ENCODE peak calls at places on chromosomes 11 and 22, in ten cellular contexts. W is PC-3, Q is Karpas-422, G is HCT116, H is GM12878, J is neuronal stem cell, V is MM.1S, E is mesenchymal stem cell, T is GM23248, D is H9. O is an unnamed sample.

GRCh38 chr22:23834406-23834805 is 4.4 kb downstream of the DERL3 start:
- DNase-seq in G (no peak), W (no peak), J (no peak), Q (no peak), V (no peak), H (no peak), D (no peak), E (no peak), T (no peak), O (no peak)

GRCh38 chr11:125517116-125517804 is 21.2 kb upstream of the FEZ1 start:
- DNase-seq in D (peak; percentile 95), G (no peak), E (peak; percentile 88), J (peak; percentile 94), V (peak; percentile 37), W (no peak), T (peak; percentile 49), Q (no peak), H (no peak), O (peak; percentile 97)

GRCh38 chr22:38080847-38081635 is 2.9 kb downstream of the SLC16A8 start:
- DNase-seq in Q (no peak), H (no peak), W (peak; percentile 35), D (peak; percentile 76), E (peak; percentile 39), T (peak; percentile 67), V (no peak), J (no peak), G (no peak), O (peak; percentile 74)

GRCh38 chr22:41917906-41918791 is 3.3 kb upstream of the SHISA8 start:
- DNase-seq in J (no peak), W (peak; percentile 63), G (no peak), H (no peak), Q (peak; percentile 88), V (no peak), E (peak; percentile 52), T (peak; percentile 37), D (no peak), O (no peak)

GRCh38 chr11:76314741-76315090 is 66.2 kb downstream of the THAP12 start:
- DNase-seq in H (no peak), T (peak; percentile 82), E (peak; percentile 61), V (no peak), G (no peak), Q (no peak), W (peak; percentile 13), D (no peak), J (no peak), O (no peak)

GRCh38 chr11:62071408-62071807 is 52.4 kb upstream of the INCENP start:
- DNase-seq in D (no peak), V (no peak), G (no peak), W (no peak), Q (no peak), J (no peak), H (no peak), E (no peak), T (peak; percentile 23), O (no peak)

GRCh38 chr11:22878604-22879003 is 18.3 kb upstream of the CCDC179 start:
- DNase-seq in E (no peak), D (no peak), Q (no peak), W (peak; percentile 2), T (no peak), J (no peak), H (no peak), G (no peak), V (no peak), O (no peak)

GRCh38 chr11:9273430-9274336 is 8.5 kb upstream of the DENND5A start:
- DNase-seq in G (no peak), W (no peak), J (no peak), E (peak; percentile 89), T (peak; percentile 61), D (peak; percentile 6), V (no peak), Q (no peak), H (no peak), O (no peak)

GRCh38 chr11:46560300-46561025 is 33.4 kb downstream of the AMBRA1 start:
- DNase-seq in Q (peak; percentile 70), W (no peak), T (peak; percentile 63), G (no peak), V (peak; percentile 72), D (no peak), J (no peak), E (peak; percentile 60), H (peak; percentile 33), O (no peak)

GRCh38 chr11:78742430-78742829 is 167.8 kb upstream of the NARS2 start:
- DNase-seq in J (no peak), T (peak; percentile 5), V (no peak), W (peak; percentile 88), G (no peak), E (no peak), H (no peak), D (no peak), Q (no peak), O (no peak)

GRCh38 chr11:17770048-17770652 is 35.6 kb downstream of the KCNC1 start:
- DNase-seq in H (no peak), V (no peak), G (no peak), E (no peak), Q (no peak), D (peak; percentile 55), W (no peak), J (no peak), T (no peak), O (no peak)

GRCh38 chr22:19965771-19966709 is 24.4 kb upstream of the TXNRD2 start:
- DNase-seq in E (no peak), W (no peak), H (no peak), Q (no peak), T (peak; percentile 31), D (peak; percentile 59), V (no peak), J (no peak), G (no peak), O (peak; percentile 72)

GRCh38 chr22:29093501-29093921 is 20.7 kb downstream of the KREMEN1 start:
- DNase-seq in W (no peak), Q (no peak), V (no peak), H (no peak), E (peak; percentile 52), J (no peak), T (peak; percentile 87), G (no peak), D (no peak), O (no peak)

GRCh38 chr11:96607890-96608558 is 218.2 kb downstream of the JRKL start:
- DNase-seq in V (no peak), H (no peak), E (no peak), J (no peak), T (peak; percentile 1), W (peak; percentile 50), D (peak; percentile 41), G (no peak), Q (no peak), O (no peak)

GRCh38 chr11:91160661-91161060 is 937.8 kb upstream of the CHORDC1 start:
- DNase-seq in Q (no peak), J (no peak), D (no peak), W (no peak), G (no peak), V (no peak), T (no peak), E (no peak), H (no peak), O (no peak)
- H2AFZ ChIP-seq in Q (no peak overlapping the region), J (no peak overlapping the region), D (no peak overlapping the region), W (peak overlapping the region; percentile 15), G (no peak overlapping the region), V (no peak overlapping the region), T (no peak overlapping the region), E (no peak overlapping the region), H (no peak overlapping the region), O (no peak overlapping the region)

DNA sequence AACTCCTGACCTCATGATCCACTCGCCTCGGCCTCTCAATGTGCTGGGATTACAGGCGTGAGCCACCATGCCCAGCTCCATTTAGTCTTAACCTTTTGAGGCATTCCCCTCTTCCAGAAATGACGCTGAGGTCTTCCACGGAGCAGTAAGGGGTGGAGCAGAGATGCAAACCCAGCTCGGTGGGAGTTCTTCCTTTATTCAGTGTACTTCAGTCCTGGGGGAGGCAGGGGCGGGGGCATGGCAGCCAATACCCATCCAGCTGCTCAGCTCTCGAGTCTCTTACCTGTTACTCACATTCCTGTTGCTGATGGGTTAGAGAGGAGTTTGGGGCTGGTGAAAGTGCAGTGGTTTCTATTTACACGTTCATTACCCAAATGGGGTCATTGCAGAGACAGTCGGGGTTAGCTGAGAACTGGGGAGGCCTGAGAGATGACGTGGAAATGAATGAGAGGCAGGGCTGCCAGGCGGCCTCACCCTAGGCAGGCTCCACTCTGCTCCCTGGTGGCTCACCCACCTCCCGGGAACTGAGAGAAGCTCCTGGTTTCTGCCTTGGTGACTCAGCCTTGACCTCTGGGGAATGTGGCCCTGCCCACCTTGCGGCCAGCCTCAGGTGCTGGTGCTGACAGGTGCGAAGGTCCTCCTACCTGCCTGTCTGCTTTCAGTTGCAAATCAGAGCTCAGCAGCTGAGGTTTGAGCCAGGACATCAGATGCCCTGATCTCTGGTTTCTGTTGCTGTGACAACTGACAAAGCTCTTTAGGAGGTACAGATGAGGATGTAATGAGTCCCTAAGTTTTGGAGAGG is 13.4 kb upstream of the ST14 start:
- DNase-seq in V (peak; percentile 91), H (no peak), J (no peak), W (peak; percentile 99), T (peak; percentile 64), G (peak; percentile 87), Q (no peak), D (peak; percentile 99), E (no peak), O (no peak)
- H3K4me2 ChIP-seq in V (peak overlapping the region; percentile 42), H (no peak overlapping the region), J (no peak overlapping the region), W (peak overlapping the region; percentile 42), T (no peak overlapping the region), G (peak overlapping the region; percentile 69), Q (no peak overlapping the region), D (peak overlapping the region; percentile 14), E (no peak overlapping the region), O (no peak overlapping the region)

GRCh38 chr11:326592-326841 is 5.9 kb upstream of the IFITM3 start:
- DNase-seq in G (no peak), V (no peak), Q (no peak), J (no peak), E (no peak), D (no peak), T (no peak), W (no peak), H (no peak), O (no peak)
- H2AFZ ChIP-seq in G (no peak overlapping the region), V (no peak overlapping the region), Q (peak overlapping the region; percentile 69), J (peak overlapping the region; percentile 74), E (no peak overlapping the region), D (no peak overlapping the region), T (peak overlapping the region; percentile 28), W (no peak overlapping the region), H (peak overlapping the region; percentile 80), O (no peak overlapping the region)

GRCh38 chr22:39223091-39223710 is 21.6 kb downstream of the PDGFB start:
- DNase-seq in V (no peak), J (no peak), H (no peak), E (no peak), G (no peak), D (no peak), Q (no peak), T (no peak), W (no peak), O (peak; percentile 1)

GRCh38 chr22:39225591-39225990 is 19.2 kb downstream of the PDGFB start:
- DNase-seq in D (no peak), Q (no peak), T (no peak), E (no peak), J (no peak), G (no peak), W (no peak), H (no peak), V (no peak), O (no peak)

GRCh38 chr22:39226353-39226752 is 18.4 kb downstream of the PDGFB start:
- DNase-seq in G (no peak), J (no peak), D (no peak), Q (no peak), V (no peak), H (no peak), E (no peak), W (no peak), T (no peak), O (no peak)

GRCh38 chr22:39221999-39222686 is 22.6 kb downstream of the PDGFB start:
- DNase-seq in E (no peak), Q (no peak), J (no peak), T (no peak), G (no peak), H (no peak), V (no peak), D (no peak), W (no peak), O (no peak)

GRCh38 chr22:39224550-39224949 is 20.2 kb downstream of the PDGFB start:
- DNase-seq in Q (no peak), T (no peak), H (no peak), V (no peak), J (no peak), D (no peak), E (no peak), W (no peak), G (no peak), O (no peak)
- H3K4me2 ChIP-seq in Q (no peak overlapping the region), T (no peak overlapping the region), H (no peak overlapping the region), V (peak overlapping the region; percentile 44), J (no peak overlapping the region), D (no peak overlapping the region), E (no peak overlapping the region), W (no peak overlapping the region), G (no peak overlapping the region), O (no peak overlapping the region)